ENCODE peak calls at places on chromosomes 13 and 19, in six cellular contexts. O is left ventricle myocardium inferior, Z is fibroblast of mammary gland, L is pancreas, J is cardiac fibroblast, Q is uterus. P is an unnamed sample.

GRCh38 chr19:2494084-2494446 is 18.1 kb downstream of the GADD45B start:
- DNase-seq in O (no peak), J (peak; percentile 58), Z (peak; percentile 84), Q (no peak), L (no peak), P (peak; percentile 88)

GRCh38 chr13:35714588-35714987 is 238.1 kb upstream of the MAB21L1 start:
- DNase-seq in O (peak; percentile 61), Z (no peak), J (no peak), Q (no peak), L (no peak), P (peak; percentile 62)

GRCh38 chr19:55165952-55166529 is 372 bp downstream of the DNAAF3 start:
- DNase-seq in Q (no peak), O (peak; percentile 47), Z (peak; percentile 61), L (peak; percentile 88), J (peak; percentile 77), P (peak; percentile 74)

GRCh38 chr19:43594710-43595604 is 977 bp downstream of the IRGQ start:
- DNase-seq in L (peak; percentile 83), O (no peak), Q (no peak), J (peak; percentile 77), Z (peak; percentile 65), P (peak; percentile 82)

GRCh38 chr19:16355293-16356043 is 30.8 kb downstream of the KLF2 start:
- DNase-seq in L (no peak), Q (peak; percentile 54), J (peak; percentile 51), O (peak; percentile 46), Z (peak; percentile 38), P (no peak)

GRCh38 chr13:46527237-46527636 is 25.7 kb upstream of the LRCH1 start:
- DNase-seq in Q (no peak), L (no peak), O (no peak), J (no peak), Z (no peak), P (no peak)

GRCh38 chr13:93227906-93228801 is 1.5 kb downstream of the GPC6 start:
- DNase-seq in Z (peak; percentile 85), J (peak; percentile 93), O (peak; percentile 33), L (peak; percentile 73), Q (peak; percentile 51), P (peak; percentile 93)

GRCh38 chr19:45593520-45593919 is 8.5 kb downstream of the GPR4 start:
- DNase-seq in J (no peak), L (no peak), Q (no peak), Z (no peak), O (no peak), P (no peak)

GRCh38 chr13:60838581-60838980 is 441.6 kb downstream of the TDRD3 start:
- DNase-seq in Q (no peak), O (no peak), J (no peak), Z (no peak), L (no peak), P (no peak)

GRCh38 chr19:12092065-12092867 is 27.7 kb downstream of the ZNF844 start:
- DNase-seq in L (peak; percentile 93), Z (peak; percentile 85), J (peak; percentile 92), Q (peak; percentile 77), O (peak; percentile 88), P (peak; percentile 95)

GRCh38 chr19:13098291-13099072 is 4.2 kb downstream of the LYL1 start:
- DNase-seq in J (peak; percentile 73), Z (peak; percentile 62), Q (peak; percentile 55), L (no peak), O (no peak), P (peak; percentile 58)
- TF ChIP-seq CTCF in J (no peak), Z (no peak), Q (no peak), L (no peak), O (no peak), P (no peak)

GRCh38 chr19:20661150-20661819 is at the start of gene ZNF626:
- DNase-seq in L (peak; percentile 92), Z (peak; percentile 97), J (peak; percentile 98), Q (peak; percentile 96), O (peak; percentile 97), P (peak; percentile 91)
- H3K4me3 ChIP-seq in L (peak within 1 kb of the TSS; percentile 57), Z (peak within 1 kb of the TSS; percentile 88), J (peak within 1 kb of the TSS; percentile 80), Q (peak within 1 kb of the TSS; percentile 81), O (peak within 1 kb of the TSS; percentile 79), P (peak within 1 kb of the TSS; percentile 84)

GRCh38 chr19:40381321-40381720 is 8.7 kb downstream of the HIPK4 start:
- DNase-seq in Q (no peak), J (no peak), L (no peak), O (no peak), Z (no peak), P (no peak)
- TF ChIP-seq CTCF in Q (no peak), J (peak; percentile 6), L (no peak), O (no peak), Z (peak; percentile 8), P (peak; percentile 8)

GRCh38 chr13:27918918-27919255 is 913 bp upstream of the PDX1 start:
- DNase-seq in J (no peak), L (no peak), Z (no peak), Q (no peak), O (no peak), P (no peak)

GRCh38 chr13:27920677-27921420 is 1.0 kb downstream of the PDX1 start:
- DNase-seq in J (peak; percentile 26), Z (peak; percentile 14), L (peak; percentile 62), O (no peak), Q (no peak), P (no peak)

GRCh38 chr13:27918041-27918917 is 1.5 kb upstream of the PDX1 start:
- DNase-seq in J (no peak), L (peak; percentile 80), O (no peak), Q (no peak), Z (no peak), P (no peak)

GRCh38 chr13:27919934-27920676 is at the start of gene PDX1:
- DNase-seq in O (peak; percentile 27), J (no peak), Z (no peak), L (peak; percentile 95), Q (no peak), P (no peak)

DNA sequence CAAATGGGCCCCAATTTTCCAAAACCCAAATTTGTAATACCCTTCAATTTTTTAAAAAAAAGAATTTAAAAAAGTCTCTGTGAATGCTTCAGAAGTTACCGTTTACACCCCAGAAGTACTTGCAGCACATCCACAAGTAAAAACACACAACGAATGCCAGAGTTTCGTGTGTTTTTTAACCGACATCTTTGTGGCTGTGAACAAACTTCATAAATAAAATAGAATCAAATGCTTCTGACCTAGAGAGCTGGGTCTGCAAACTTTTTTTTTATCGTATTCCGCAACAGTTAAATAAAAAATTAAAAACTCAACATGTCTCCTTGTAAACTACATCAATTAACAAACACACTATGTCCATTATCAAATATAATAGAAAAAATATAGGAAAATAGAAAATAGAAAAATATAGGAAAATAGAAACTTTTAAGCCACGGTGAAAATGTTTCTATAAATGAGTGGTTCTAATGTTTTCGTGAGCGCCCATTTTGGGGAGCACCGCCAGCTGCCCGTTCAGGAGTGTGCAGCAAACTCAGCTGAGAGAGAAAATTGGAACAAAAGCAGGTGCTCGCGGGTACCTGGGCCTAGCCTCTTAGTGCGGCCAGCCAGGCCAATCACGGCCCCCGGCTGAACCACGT is 384 bp upstream of the PDX1 start:
- DNase-seq in L (no peak), J (no peak), O (no peak), Z (no peak), Q (no peak), P (no peak)
- H3K4me3 ChIP-seq in L (peak overlapping the region; percentile 68), J (no peak overlapping the region), O (peak overlapping the region; percentile 58), Z (no peak overlapping the region), Q (no peak overlapping the region), P (no peak overlapping the region)

GRCh38 chr13:99225078-99225477 is 24.4 kb downstream of the UBAC2 start:
- DNase-seq in Z (no peak), J (no peak), L (no peak), O (no peak), Q (no peak), P (no peak)
- TF ChIP-seq CTCF in Z (no peak), J (no peak), L (no peak), O (no peak), Q (no peak), P (no peak)

GRCh38 chr19:18814063-18814462 is 17.7 kb upstream of the UPF1 start:
- DNase-seq in Q (peak; percentile 42), O (no peak), Z (peak; percentile 34), J (peak; percentile 77), L (peak; percentile 14), P (no peak)

GRCh38 chr19:18817574-18817973 is 14.2 kb upstream of the UPF1 start:
- DNase-seq in Q (no peak), Z (no peak), O (no peak), J (no peak), L (no peak), P (no peak)

GRCh38 chr19:18815673-18816072 is 16.1 kb upstream of the UPF1 start:
- DNase-seq in Z (no peak), L (no peak), Q (no peak), J (no peak), O (no peak), P (no peak)
- H3K4me3 ChIP-seq in Z (no peak overlapping the region), L (no peak overlapping the region), Q (no peak overlapping the region), J (no peak overlapping the region), O (no peak overlapping the region), P (no peak overlapping the region)

DNA sequence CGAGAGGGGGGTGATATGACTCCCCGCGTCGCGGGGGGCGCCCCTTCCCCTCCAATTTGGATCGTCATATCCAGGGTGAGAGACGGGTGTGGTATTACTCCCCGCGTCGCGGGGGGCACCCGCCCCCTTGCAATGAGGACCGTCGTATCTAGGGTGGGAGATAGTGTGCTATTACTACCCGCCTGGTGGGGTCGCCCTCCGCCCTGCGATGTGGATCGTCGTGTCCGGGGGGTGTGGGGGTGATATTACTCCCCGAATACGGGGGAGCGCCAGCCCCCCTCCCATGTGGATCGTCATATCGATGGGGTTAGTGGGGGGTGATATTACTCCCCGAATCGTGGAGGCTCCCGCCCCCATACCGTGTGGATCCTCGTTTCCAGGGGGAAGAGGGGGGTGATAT is 29.2 kb upstream of the RGCC start:
- DNase-seq in Q (no peak), Z (no peak), J (no peak), L (peak; percentile 58), O (no peak), P (no peak)
- TF ChIP-seq CTCF in Q (no peak), Z (peak; percentile 25), J (peak; percentile 39), L (no peak), O (peak; percentile 39), P (no peak)

GRCh38 chr19:3555653-3556422 is 1.5 kb downstream of the MFSD12 start:
- DNase-seq in J (no peak), L (peak; percentile 50), O (no peak), Z (no peak), Q (no peak), P (no peak)
- H3K4me3 ChIP-seq in J (peak overlapping the region; percentile 96), L (peak overlapping the region; percentile 95), O (peak overlapping the region; percentile 79), Z (peak overlapping the region; percentile 72), Q (peak overlapping the region; percentile 72), P (peak overlapping the region; percentile 68)

P was measured in foreskin fibroblast.